ENCODE peak calls at places on chromosomes 12 and 14, in five cellular contexts. O, H, K, I and B are unnamed samples.

GRCh38 chr14:24389266-24389855 is 9.4 kb upstream of the NYNRIN start:
- DNase-seq in O (no peak), H (no peak), K (no peak), I (no peak), B (no peak)

GRCh38 chr12:120013659-120014380 is 24.8 kb downstream of the BICDL1 start:
- DNase-seq in O (no peak), H (no peak), K (no peak), I (no peak), B (no peak)

GRCh38 chr12:13135336-13136178 is 32.1 kb upstream of the GSG1 start:
- DNase-seq in O (no peak), H (peak), K (no peak), I (peak), B (no peak)

GRCh38 chr12:47391566-47391965 is 311.8 kb upstream of the AMIGO2 start:
- DNase-seq in O (no peak), H (no peak), K (no peak), I (no peak), B (no peak)

GRCh38 chr12:16300706-16301105 is 23.2 kb upstream of the SLC15A5 start:
- DNase-seq in O (no peak), H (no peak), K (peak), I (no peak), B (no peak)

GRCh38 chr12:123270380-123271181 is 1.1 kb downstream of the CDK2AP1 start:
- DNase-seq in O (no peak), H (peak), K (peak), I (peak), B (no peak)

GRCh38 chr12:31002999-31003398 is 70.7 kb upstream of the DDX11 start:
- DNase-seq in O (no peak), H (peak), K (no peak), I (peak), B (no peak)

GRCh38 chr14:31829256-31829923 is 247.7 kb upstream of the ARHGAP5 start:
- DNase-seq in O (no peak), H (no peak), K (no peak), I (no peak), B (no peak)

GRCh38 chr14:53571990-53572389 is 384.6 kb downstream of the BMP4 start:
- DNase-seq in O (no peak), H (no peak), K (no peak), I (no peak), B (no peak)

GRCh38 chr14:35576260-35576659 is 42.3 kb downstream of the INSM2 start:
- DNase-seq in O (no peak), H (no peak), K (no peak), I (no peak), B (no peak)

GRCh38 chr14:70018713-70019201 is 139.5 kb downstream of the SMOC1 start:
- DNase-seq in O (no peak), H (peak), K (peak), I (no peak), B (no peak)

GRCh38 chr14:76056128-76056527 is 70.6 kb downstream of the IFT43 start:
- DNase-seq in O (no peak), H (no peak), K (no peak), I (no peak), B (no peak)

GRCh38 chr12:69383074-69383473 is 23.5 kb downstream of the YEATS4 start:
- DNase-seq in O (no peak), H (no peak), K (no peak), I (no peak), B (no peak)

GRCh38 chr14:93239869-93240677 is 33.0 kb downstream of the UBR7 start:
- DNase-seq in O (no peak), H (no peak), K (no peak), I (no peak), B (no peak)